ENCODE peak calls at places on chromosomes 6 and 20, in nine cellular contexts. T is DND-41, B is left lung, Q is heart left ventricle, M is cardiac fibroblast, P is choroid plexus epithelial cell, I is mucosa of descending colon, U is SK-N-SH, R is ovary. V is an unnamed sample.

GRCh38 chr20:60262967-60263603 is 304.9 kb downstream of the CDH26 start:
- DNase-seq in T (peak; percentile 49), B (no peak), Q (no peak), M (no peak), P (peak; percentile 2), I (peak; percentile 33), U (peak; percentile 42), R (no peak), V (no peak)

GRCh38 chr6:85756982-85757381 is 114.3 kb upstream of the SYNCRIP start:
- DNase-seq in T (no peak), B (no peak), Q (no peak), M (peak; percentile 51), P (peak; percentile 63), I (no peak), U (peak; percentile 25), R (no peak), V (peak; percentile 22)

GRCh38 chr20:22579711-22580697 is 4.4 kb downstream of the FOXA2 start:
- DNase-seq in T (no peak), B (no peak), Q (no peak), M (no peak), P (no peak), I (peak; percentile 44), U (no peak), R (no peak), V (no peak)

GRCh38 chr6:27091661-27092315 is 155.7 kb upstream of the PRSS16 start:
- DNase-seq in T (peak; percentile 53), B (no peak), Q (no peak), M (peak; percentile 88), P (peak; percentile 93), I (no peak), U (peak; percentile 65), R (no peak), V (peak; percentile 63)

GRCh38 chr6:44650947-44651346 is 263.4 kb downstream of the CDC5L start:
- DNase-seq in T (no peak), B (no peak), Q (no peak), M (no peak), P (peak; percentile 42), I (no peak), U (no peak), R (no peak), V (no peak)

GRCh38 chr6:113530769-113531168 is 326.4 kb upstream of the MARCKS start:
- DNase-seq in T (no peak), B (no peak), Q (no peak), M (peak; percentile 28), P (peak; percentile 87), I (no peak), U (no peak), R (no peak), V (peak; percentile 18)

GRCh38 chr6:3326981-3327380 is 68.2 kb downstream of the PSMG4 start:
- DNase-seq in T (no peak), B (no peak), Q (no peak), M (no peak), P (no peak), I (no peak), U (no peak), R (no peak), V (no peak)

GRCh38 chr20:23305098-23305497 is 45.5 kb upstream of the NXT1 start:
- DNase-seq in T (peak; percentile 26), B (no peak), Q (no peak), M (peak; percentile 84), P (peak; percentile 77), I (no peak), U (no peak), R (no peak), V (no peak)

GRCh38 chr6:139290787-139291294 is 957 bp downstream of the TXLNB start:
- DNase-seq in T (peak; percentile 63), B (no peak), Q (peak; percentile 62), M (peak; percentile 77), P (peak; percentile 81), I (no peak), U (no peak), R (no peak), V (no peak)

GRCh38 chr6:146990821-146991798 is 213.1 kb upstream of the STXBP5 start:
- DNase-seq in T (no peak), B (no peak), Q (no peak), M (peak; percentile 69), P (peak; percentile 81), I (no peak), U (no peak), R (no peak), V (no peak)

GRCh38 chr6:104251651-104252050 is 608.1 kb downstream of the HACE1 start:
- DNase-seq in T (no peak), B (no peak), Q (no peak), M (no peak), P (no peak), I (no peak), U (no peak), R (no peak), V (no peak)

GRCh38 chr6:170444056-170444505 is 109.0 kb downstream of the PSMB1 start:
- DNase-seq in T (no peak), B (peak; percentile 55), Q (no peak), M (no peak), P (no peak), I (no peak), U (peak; percentile 8), R (no peak), V (no peak)

GRCh38 chr6:13281630-13282156 is 46.6 kb downstream of the TBC1D7 start:
- DNase-seq in T (no peak), B (no peak), Q (no peak), M (no peak), P (no peak), I (no peak), U (no peak), R (no peak), V (no peak)

GRCh38 chr6:128365520-128366160 is 154.8 kb downstream of the PTPRK start:
- DNase-seq in T (no peak), B (no peak), Q (no peak), M (no peak), P (no peak), I (no peak), U (no peak), R (no peak), V (no peak)

GRCh38 chr6:53258076-53258773 is 90.5 kb downstream of the ELOVL5 start:
- DNase-seq in T (no peak), B (no peak), Q (no peak), M (no peak), P (no peak), I (no peak), U (no peak), R (no peak), V (no peak)

GRCh38 chr20:61482425-61482887 is 230.4 kb downstream of the CDH4 start:
- DNase-seq in T (no peak), B (no peak), Q (no peak), M (no peak), P (no peak), I (no peak), U (no peak), R (no peak), V (no peak)

GRCh38 chr20:34390769-34391447 is 27.8 kb downstream of the ITCH start:
- DNase-seq in T (no peak), B (peak; percentile 51), Q (peak; percentile 50), M (peak; percentile 76), P (peak; percentile 76), I (no peak), U (no peak), R (no peak), V (peak; percentile 61)

GRCh38 chr6:30725713-30726505 is 5.8 kb downstream of the TUBB start:
- DNase-seq in T (peak; percentile 60), B (no peak), Q (no peak), M (peak; percentile 37), P (peak; percentile 37), I (no peak), U (peak; percentile 41), R (no peak), V (no peak)

GRCh38 chr20:42836339-42836738 is 353.4 kb downstream of the PTPRT start:
- DNase-seq in T (no peak), B (no peak), Q (no peak), M (no peak), P (no peak), I (no peak), U (no peak), R (no peak), V (no peak)

GRCh38 chr6:5656226-5656625 is 350.5 kb downstream of the NRN1 start:
- DNase-seq in T (no peak), B (no peak), Q (no peak), M (no peak), P (no peak), I (no peak), U (no peak), R (no peak), V (no peak)

GRCh38 chr6:6515691-6516607 is 72.6 kb upstream of the LY86 start:
- DNase-seq in T (peak; percentile 22), B (no peak), Q (no peak), M (no peak), P (no peak), I (no peak), U (no peak), R (no peak), V (no peak)

GRCh38 chr6:71376830-71377229 is 88.2 kb downstream of the OGFRL1 start:
- DNase-seq in T (no peak), B (no peak), Q (no peak), M (no peak), P (no peak), I (no peak), U (no peak), R (no peak), V (no peak)

GRCh38 chr20:63005862-63006564 is 751 bp downstream of the BHLHE23 start:
- DNase-seq in T (peak; percentile 34), B (no peak), Q (no peak), M (peak; percentile 18), P (peak; percentile 19), I (no peak), U (no peak), R (no peak), V (no peak)

GRCh38 chr20:11716239-11716944 is 201.3 kb upstream of the BTBD3 start:
- DNase-seq in T (peak; percentile 15), B (no peak), Q (no peak), M (peak; percentile 31), P (peak; percentile 97), I (no peak), U (peak; percentile 22), R (no peak), V (peak; percentile 97)
- TF ChIP-seq CTCF in T (peak; percentile 40), B (no peak), Q (no peak), M (peak; percentile 53), P (peak; percentile 91), I (no peak), U (peak; percentile 52), R (no peak), V (peak; percentile 79)

GRCh38 chr6:32833599-32834155 is 4.9 kb downstream of the TAP2 start:
- DNase-seq in T (no peak), B (no peak), Q (no peak), M (no peak), P (no peak), I (no peak), U (no peak), R (no peak), V (no peak)
- H3K4me3 ChIP-seq in T (no peak overlapping the region), B (no peak overlapping the region), Q (no peak overlapping the region), M (no peak overlapping the region), P (no peak overlapping the region), I (no peak overlapping the region), U (no peak overlapping the region), R (no peak overlapping the region), V (no peak overlapping the region)

GRCh38 chr20:46709459-46710148 is at the start of gene SLC2A10:
- DNase-seq in T (no peak), B (peak; percentile 52), Q (peak; percentile 62), M (peak; percentile 70), P (peak; percentile 52), I (peak; percentile 82), U (peak; percentile 87), R (peak; percentile 70), V (no peak)
- TF ChIP-seq CTCF in T (no peak), B (no peak), Q (peak; percentile 14), M (no peak), P (no peak), I (no peak), U (no peak), R (no peak), V (no peak)

GRCh38 chr6:17394192-17394611 is 807 bp downstream of the CAP2 start:
- DNase-seq in T (no peak), B (peak; percentile 55), Q (peak; percentile 39), M (peak; percentile 75), P (peak; percentile 69), I (peak; percentile 49), U (no peak), R (peak; percentile 42), V (peak; percentile 65)
- H3K4me3 ChIP-seq in T (no peak overlapping the region), B (peak overlapping the region; percentile 19), Q (peak overlapping the region; percentile 63), M (peak overlapping the region; percentile 57), P (peak overlapping the region; percentile 65), I (peak overlapping the region; percentile 20), U (peak overlapping the region; percentile 54), R (peak overlapping the region; percentile 75), V (peak overlapping the region; percentile 70)

V was measured in astrocyte of the cerebellum.